ENCODE peak calls at places on chromosome 5, in four cellular contexts. P is HepG2, R is K562, E is GM12878. I is an unnamed sample.

GRCh38 chr5:36561596-36561995 is 44.8 kb upstream of the SLC1A3 start:
- DNase-seq in P (no peak), R (no peak), E (no peak), I (no peak)

GRCh38 chr5:112574566-112574965 is 155.5 kb upstream of the EPB41L4A start:
- DNase-seq in P (no peak), R (no peak), E (no peak), I (no peak)

GRCh38 chr5:148899993-148900392 is 73.6 kb downstream of the ADRB2 start:
- DNase-seq in P (no peak), R (no peak), E (no peak), I (no peak)

GRCh38 chr5:18236386-18236785 is 602.1 kb downstream of the TAF11L14 start:
- DNase-seq in P (no peak), R (no peak), E (no peak), I (no peak)

GRCh38 chr5:163976691-163977090 is 471.3 kb downstream of the MAT2B start:
- DNase-seq in P (no peak), R (no peak), E (no peak), I (no peak)

GRCh38 chr5:7529880-7530279 is 133.9 kb downstream of the ADCY2 start:
- DNase-seq in P (no peak), R (no peak), E (no peak), I (no peak)

GRCh38 chr5:133245191-133246052 is 193.6 kb downstream of the HSPA4 start:
- DNase-seq in P (peak), R (peak), E (no peak), I (peak)

GRCh38 chr5:84393969-84394368 is 9.3 kb upstream of the EDIL3 start:
- DNase-seq in P (no peak), R (no peak), E (no peak), I (peak)

GRCh38 chr5:39650234-39650816 is 225.5 kb upstream of the DAB2 start:
- DNase-seq in P (no peak), R (no peak), E (no peak), I (no peak)

GRCh38 chr5:36417668-36418067 is 116.0 kb upstream of the RANBP3L start:
- DNase-seq in P (no peak), R (no peak), E (no peak), I (no peak)

GRCh38 chr5:122870219-122870856 is 24.9 kb downstream of the SNX24 start:
- DNase-seq in P (no peak), R (no peak), E (no peak), I (no peak)

GRCh38 chr5:108054349-108054748 is 327.5 kb downstream of the FBXL17 start:
- DNase-seq in P (no peak), R (no peak), E (no peak), I (no peak)

GRCh38 chr5:135662683-135663082 is 83.9 kb upstream of the CXCL14 start:
- DNase-seq in P (no peak), R (no peak), E (no peak), I (no peak)

GRCh38 chr5:41527201-41527779 is 16.9 kb upstream of the PLCXD3 start:
- DNase-seq in P (no peak), R (peak), E (no peak), I (no peak)

GRCh38 chr5:96023518-96023917 is 61.9 kb upstream of the ELL2 start:
- DNase-seq in P (no peak), R (no peak), E (no peak), I (no peak)

GRCh38 chr5:173866249-173867172 is 21.6 kb upstream of the CPEB4 start:
- DNase-seq in P (no peak), R (peak), E (no peak), I (no peak)

GRCh38 chr5:145536133-145536532 is 299.0 kb downstream of the PRELID2 start:
- DNase-seq in P (no peak), R (no peak), E (no peak), I (no peak)

GRCh38 chr5:32984851-32985250 is 273.7 kb downstream of the NPR3 start:
- DNase-seq in P (no peak), R (no peak), E (no peak), I (no peak)

GRCh38 chr5:7261049-7261448 is 134.9 kb upstream of the ADCY2 start:
- DNase-seq in P (peak), R (peak), E (no peak), I (peak)

GRCh38 chr5:915946-916345 is 23.3 kb downstream of the TRIP13 start:
- DNase-seq in P (no peak), R (no peak), E (no peak), I (no peak)

GRCh38 chr5:180208038-180208434 is 975 bp downstream of the RASGEF1C start:
- DNase-seq in P (no peak), R (no peak), E (no peak), I (no peak)

GRCh38 chr5:128644863-128645262 is 106.8 kb upstream of the FBN2 start:
- DNase-seq in P (no peak), R (no peak), E (no peak), I (no peak)

GRCh38 chr5:141389153-141390042 is 1.9 kb downstream of the PCDHGB4 start:
- DNase-seq in P (no peak), R (no peak), E (no peak), I (no peak)

GRCh38 chr5:92518318-92518913 is 1062.6 kb downstream of the NR2F1-AS1 start:
- DNase-seq in P (peak), R (no peak), E (peak), I (peak)

GRCh38 chr5:142736247-142736632 is 33.9 kb upstream of the ARHGAP26 start:
- DNase-seq in P (no peak), R (no peak), E (no peak), I (no peak)

GRCh38 chr5:175025046-175025445 is 300.7 kb downstream of the MSX2 start:
- DNase-seq in P (no peak), R (no peak), E (no peak), I (no peak)

GRCh38 chr5:119795768-119796167 is 166.4 kb downstream of the FAM170A start:
- DNase-seq in P (no peak), R (peak), E (no peak), I (no peak)

DNA sequence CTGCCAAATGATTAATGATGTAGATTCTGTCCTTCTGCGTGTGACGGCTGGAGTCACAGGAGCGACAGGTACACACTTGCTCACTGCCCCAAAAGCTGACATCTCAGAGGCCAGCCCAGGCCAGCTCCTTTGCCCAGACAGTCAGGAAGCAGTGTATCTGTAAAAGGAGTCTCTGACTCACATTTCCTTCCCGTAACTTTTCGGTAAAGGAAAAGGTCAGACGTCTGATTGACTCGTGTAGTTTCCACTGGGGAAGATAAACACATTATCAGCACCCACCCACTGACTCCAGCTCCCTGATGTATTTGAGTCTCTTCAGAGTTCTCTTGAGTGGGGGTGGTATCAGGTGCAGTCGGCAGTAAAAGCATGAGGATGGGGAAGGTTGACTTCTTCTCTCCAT is 64.4 kb upstream of the WWC1 start:
- DNase-seq in P (no peak), R (no peak), E (no peak), I (no peak)
- TF ChIP-seq JUNB in P (no peak), R (no peak), E (no peak), I (no peak)

GRCh38 chr5:151123897-151124751 is 33.5 kb downstream of the ANXA6 start:
- DNase-seq in P (no peak), R (no peak), E (peak), I (peak)
- TF ChIP-seq POLR2A in P (no peak), R (no peak), E (peak), I (no peak)

GRCh38 chr5:93920956-93921355 is 179.6 kb upstream of the POU5F2 start:
- DNase-seq in P (no peak), R (no peak), E (no peak), I (no peak)

GRCh38 chr5:93909356-93909755 is 168.0 kb upstream of the POU5F2 start:
- DNase-seq in P (no peak), R (no peak), E (no peak), I (peak)

GRCh38 chr5:93916872-93917271 is 175.5 kb upstream of the POU5F2 start:
- DNase-seq in P (no peak), R (no peak), E (no peak), I (no peak)

DNA sequence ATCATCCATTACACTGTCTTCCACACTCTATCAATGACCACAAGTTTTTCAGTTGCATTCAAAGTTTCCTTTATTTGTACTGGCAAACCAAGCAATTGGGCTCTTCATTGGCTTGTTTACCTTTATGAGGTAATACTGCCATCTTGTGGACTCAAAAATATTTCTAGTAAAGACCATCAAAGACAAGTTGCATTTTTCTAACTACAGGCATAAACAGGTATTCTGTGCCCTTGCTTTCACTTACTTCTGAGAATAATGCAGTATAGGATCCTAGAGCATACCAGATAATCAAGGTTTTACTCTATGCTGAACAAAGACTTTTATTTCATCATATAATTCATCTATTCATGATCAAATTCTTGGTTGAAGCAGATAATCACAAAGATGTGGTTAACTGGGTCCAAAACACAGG is 173.7 kb upstream of the POU5F2 start:
- DNase-seq in P (peak), R (peak), E (peak), I (no peak)
- TF ChIP-seq JUNB in P (no peak), R (no peak), E (no peak), I (no peak)

DNA sequence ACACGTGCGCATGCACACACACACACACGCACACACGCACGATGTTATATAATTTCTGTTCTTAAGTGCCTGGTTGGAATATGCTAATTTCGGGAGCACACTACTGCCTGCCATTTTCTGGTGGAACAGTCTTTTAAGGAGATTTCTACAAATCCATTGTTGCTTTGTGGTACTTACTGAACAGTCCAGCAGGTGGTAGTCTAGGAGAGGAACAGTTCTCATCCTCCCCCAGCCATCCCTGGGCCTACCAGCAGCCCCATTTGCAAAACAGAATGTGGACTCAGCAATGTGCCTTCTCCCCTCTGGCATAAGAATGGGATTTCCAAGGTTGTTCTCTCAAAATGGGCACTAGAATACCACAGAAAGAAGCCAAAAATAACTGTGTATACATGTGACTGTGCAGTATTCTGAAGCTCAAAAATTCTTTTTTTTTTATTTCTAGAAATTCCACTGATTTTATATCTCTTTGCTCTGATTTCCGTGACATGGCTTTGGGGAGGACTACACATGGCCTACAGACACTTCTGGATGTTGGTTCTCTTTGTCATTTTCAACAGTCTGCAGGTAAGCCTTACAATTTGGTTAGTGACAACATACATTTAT is 281.2 kb downstream of the ARRDC3 start:
- DNase-seq in P (peak), R (peak), E (peak), I (peak)
- TF ChIP-seq POLR2A in P (no peak), R (no peak), E (no peak), I (no peak)

DNA sequence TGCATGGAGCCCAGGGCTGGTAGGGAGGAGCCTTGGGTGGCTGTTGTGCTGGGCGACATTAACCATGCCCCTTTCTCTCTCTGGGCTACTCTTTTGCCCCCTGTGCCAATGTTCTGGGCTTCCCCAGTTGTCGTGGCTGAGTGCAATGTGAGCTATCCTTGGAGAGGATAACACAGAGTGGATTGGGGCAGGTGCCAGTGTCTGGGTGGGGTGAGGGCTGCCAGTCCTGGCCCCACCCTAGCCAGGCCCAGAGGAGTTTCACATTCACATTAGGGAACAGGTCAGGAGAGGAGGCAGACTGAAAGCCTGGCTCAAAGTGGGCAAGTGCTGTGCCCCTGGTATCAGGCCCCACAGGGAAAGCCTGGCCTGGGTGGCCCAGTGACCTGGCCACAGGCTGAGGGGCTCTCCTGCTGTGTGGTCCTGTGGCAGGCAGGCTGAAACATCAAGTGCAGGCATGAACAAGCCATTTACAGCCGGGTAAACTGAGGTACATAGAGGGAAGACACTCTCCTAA is 7.5 kb upstream of the NDST1 start:
- DNase-seq in P (no peak), R (no peak), E (no peak), I (no peak)
- TF ChIP-seq JUNB in P (no peak), R (no peak), E (no peak), I (no peak)

GRCh38 chr5:140346348-140347221 is at the start of gene HBEGF:
- DNase-seq in P (peak), R (peak), E (no peak), I (peak)
- TF ChIP-seq POLR2A in P (peak), R (peak), E (peak), I (peak)

I was measured in A549.